ENCODE peak calls at places on chromosome 6, in four cellular contexts. I, J, W and N are unnamed samples.

GRCh38 chr6:14108571-14109410 is 8.8 kb upstream of the CD83 start:
- DNase-seq in I (no peak), J (no peak), W (peak; percentile 97), N (peak; percentile 93)

GRCh38 chr6:74334722-74335121 is 638.7 kb downstream of the CD109 start:
- DNase-seq in I (no peak), J (no peak), W (no peak), N (no peak)

GRCh38 chr6:17474289-17474688 is 80.9 kb downstream of the CAP2 start:
- DNase-seq in I (no peak), J (no peak), W (no peak), N (no peak)

GRCh38 chr6:13327691-13328075 is 654 bp downstream of the TBC1D7 start:
- DNase-seq in I (no peak), J (no peak), W (no peak), N (no peak)

GRCh38 chr6:125658759-125659431 is 90.5 kb upstream of the HEY2 start:
- DNase-seq in I (no peak), J (no peak), W (no peak), N (no peak)

GRCh38 chr6:169654590-169655391 is 47.0 kb downstream of the WDR27 start:
- DNase-seq in I (no peak), J (no peak), W (no peak), N (no peak)

GRCh38 chr6:47413752-47414516 is 63.7 kb upstream of the CD2AP start:
- DNase-seq in I (peak; percentile 60), J (peak; percentile 64), W (peak; percentile 60), N (peak; percentile 85)

GRCh38 chr6:33490198-33490597 is 35.8 kb downstream of the ZBTB9 start:
- DNase-seq in I (no peak), J (no peak), W (no peak), N (peak; percentile 38)

GRCh38 chr6:37809144-37809543 is 10.4 kb upstream of the ZFAND3 start:
- DNase-seq in I (no peak), J (no peak), W (no peak), N (no peak)

GRCh38 chr6:97812940-97813339 is 529.9 kb upstream of the MMS22L start:
- DNase-seq in I (no peak), J (no peak), W (no peak), N (no peak)

GRCh38 chr6:26552205-26552604 is 14.0 kb downstream of the HMGN4 start:
- DNase-seq in I (no peak), J (no peak), W (no peak), N (no peak)

GRCh38 chr6:134678436-134678889 is 271.4 kb downstream of the ALDH8A1 start:
- DNase-seq in I (no peak), J (no peak), W (no peak), N (peak; percentile 16)

GRCh38 chr6:156912431-156912830 is 135.3 kb downstream of the ARID1B start:
- DNase-seq in I (no peak), J (no peak), W (no peak), N (no peak)

GRCh38 chr6:169406034-169406433 is 152.4 kb upstream of the THBS2 start:
- DNase-seq in I (no peak), J (no peak), W (no peak), N (no peak)

GRCh38 chr6:49328051-49328450 is 135.0 kb downstream of the MMUT start:
- DNase-seq in I (no peak), J (no peak), W (no peak), N (no peak)

GRCh38 chr6:69895396-69895795 is 29.0 kb downstream of the COL19A1 start:
- DNase-seq in I (no peak), J (no peak), W (no peak), N (no peak)

GRCh38 chr6:155247618-155248017 is 16.2 kb upstream of the CLDN20 start:
- DNase-seq in I (no peak), J (no peak), W (no peak), N (no peak)

GRCh38 chr6:105748737-105749161 is 337.4 kb upstream of the PRDM1 start:
- DNase-seq in I (no peak), J (no peak), W (no peak), N (no peak)

GRCh38 chr6:149766156-149766768 is 16.7 kb downstream of the PCMT1 start:
- DNase-seq in I (no peak), J (no peak), W (no peak), N (no peak)

GRCh38 chr6:27066802-27067201 is 180.7 kb upstream of the PRSS16 start:
- DNase-seq in I (no peak), J (peak; percentile 16), W (no peak), N (no peak)

GRCh38 chr6:44735631-44735963 is 348.1 kb downstream of the CDC5L start:
- DNase-seq in I (no peak), J (no peak), W (peak; percentile 68), N (no peak)

GRCh38 chr6:6494677-6495076 is 93.8 kb upstream of the LY86 start:
- DNase-seq in I (peak; percentile 51), J (peak; percentile 23), W (peak; percentile 45), N (peak; percentile 28)

GRCh38 chr6:106411034-106411433 is 50.5 kb downstream of the CRYBG1 start:
- DNase-seq in I (no peak), J (no peak), W (no peak), N (no peak)

GRCh38 chr6:135144678-135145508 is 36.2 kb upstream of the MYB start:
- DNase-seq in I (peak; percentile 38), J (peak; percentile 34), W (no peak), N (peak; percentile 48)

GRCh38 chr6:138833819-138834539 is 38.1 kb downstream of the ECT2L start:
- DNase-seq in I (no peak), J (no peak), W (no peak), N (no peak)

GRCh38 chr6:152635949-152636674 is 1.1 kb downstream of the SYNE1 start:
- DNase-seq in I (peak; percentile 20), J (no peak), W (no peak), N (no peak)

GRCh38 chr6:155270566-155271091 is 6.8 kb downstream of the CLDN20 start:
- DNase-seq in I (no peak), J (no peak), W (no peak), N (no peak)

GRCh38 chr6:140774080-140774505 is 1358.6 kb upstream of the GJE1 start:
- DNase-seq in I (peak; percentile 9), J (no peak), W (peak; percentile 30), N (no peak)

GRCh38 chr6:168314948-168315347 is 4.6 kb downstream of the DACT2 start:
- DNase-seq in I (no peak), J (no peak), W (no peak), N (no peak)

GRCh38 chr6:134708079-134708478 is 241.8 kb downstream of the ALDH8A1 start:
- DNase-seq in I (no peak), J (no peak), W (no peak), N (no peak)

GRCh38 chr6:56842602-56843475 is 112.1 kb upstream of the BEND6 start:
- DNase-seq in I (peak; percentile 56), J (no peak), W (no peak), N (no peak)

GRCh38 chr6:89985744-89986493 is 91.7 kb downstream of the GJA10 start:
- DNase-seq in I (no peak), J (no peak), W (no peak), N (peak; percentile 11)

GRCh38 chr6:169851641-169852503 is 100.5 kb downstream of the ERMARD start:
- DNase-seq in I (no peak), J (no peak), W (no peak), N (no peak)

GRCh38 chr6:72552938-72553337 is 68.9 kb upstream of the KCNQ5 start:
- DNase-seq in I (no peak), J (no peak), W (no peak), N (peak; percentile 60)

GRCh38 chr6:16377470-16377869 is 139.1 kb downstream of the GMPR start:
- DNase-seq in I (no peak), J (no peak), W (no peak), N (no peak)

GRCh38 chr6:149895702-149896310 is 2.1 kb downstream of the RAET1E start:
- DNase-seq in I (peak; percentile 4), J (no peak), W (no peak), N (no peak)

GRCh38 chr6:13971303-13971702 is 46.6 kb downstream of the RNF182 start:
- DNase-seq in I (no peak), J (no peak), W (no peak), N (no peak)

GRCh38 chr6:153104220-153104619 is 26.9 kb downstream of the RGS17 start:
- DNase-seq in I (no peak), J (no peak), W (no peak), N (no peak)

GRCh38 chr6:146912730-146913680 is 291.2 kb upstream of the STXBP5 start:
- DNase-seq in I (no peak), J (no peak), W (no peak), N (no peak)
- TF ChIP-seq FOXK2 in I (no peak), J (no peak), W (no peak), N (no peak)

GRCh38 chr6:19356692-19357091 is 480.5 kb upstream of the ID4 start:
- DNase-seq in I (no peak), J (no peak), W (no peak), N (no peak)

GRCh38 chr6:19349429-19349828 is 487.7 kb upstream of the ID4 start:
- DNase-seq in I (no peak), J (no peak), W (no peak), N (no peak)

DNA sequence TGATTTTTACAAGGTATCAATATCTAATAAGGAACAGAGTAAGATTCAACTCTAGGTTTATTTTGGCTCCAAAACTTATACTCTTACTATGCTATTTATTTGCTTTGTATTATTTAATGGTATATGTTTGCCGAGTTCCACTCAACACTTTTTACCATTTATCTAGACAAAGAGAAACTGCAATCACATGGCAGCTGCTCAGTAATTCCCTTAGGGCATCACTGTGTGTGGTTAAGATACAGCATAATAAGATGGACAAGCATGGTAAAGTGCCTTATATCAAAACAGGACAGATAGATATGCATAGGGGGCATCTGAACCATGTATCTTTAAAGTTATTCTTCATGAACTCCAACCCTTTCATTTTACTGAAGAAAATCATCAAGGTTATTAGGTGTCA is 483.0 kb upstream of the ID4 start:
- DNase-seq in I (no peak), J (no peak), W (no peak), N (no peak)
- TF ChIP-seq FOXM1 in I (no peak), J (no peak), W (no peak), N (no peak)

GRCh38 chr6:2578729-2579128 is 172.0 kb downstream of the MYLK4 start:
- DNase-seq in I (no peak), J (no peak), W (no peak), N (no peak)
- TF ChIP-seq FOXK2 in I (no peak), J (no peak), W (no peak), N (no peak)

DNA sequence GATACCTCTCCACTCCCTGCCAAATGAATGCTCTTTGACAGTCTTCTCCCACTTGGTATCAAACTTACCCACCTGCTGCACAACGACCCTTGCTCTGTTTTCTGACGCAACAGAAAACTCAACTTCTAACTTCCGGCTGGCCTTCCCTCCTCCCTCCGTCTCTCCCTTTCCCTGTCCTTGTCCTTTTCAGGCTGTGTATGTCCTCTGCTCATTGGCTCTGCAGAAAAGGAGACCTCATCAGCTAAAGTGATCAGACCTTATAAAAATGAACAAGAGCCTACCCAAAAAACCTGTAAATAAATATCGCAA is 12.2 kb downstream of the TRAF3IP2 start:
- DNase-seq in I (no peak), J (no peak), W (no peak), N (no peak)
- TF ChIP-seq FOXM1 in I (no peak), J (no peak), W (no peak), N (no peak)

GRCh38 chr6:67812693-67813092 is 822.4 kb upstream of the ADGRB3 start:
- DNase-seq in I (no peak), J (no peak), W (no peak), N (no peak)

GRCh38 chr6:67815623-67816022 is 819.5 kb upstream of the ADGRB3 start:
- DNase-seq in I (no peak), J (no peak), W (no peak), N (no peak)

GRCh38 chr6:67811239-67812037 is 823.6 kb upstream of the ADGRB3 start:
- DNase-seq in I (no peak), J (no peak), W (no peak), N (no peak)

GRCh38 chr6:67814262-67814661 is 820.8 kb upstream of the ADGRB3 start:
- DNase-seq in I (no peak), J (no peak), W (no peak), N (no peak)

GRCh38 chr6:67812125-67812524 is 823.0 kb upstream of the ADGRB3 start:
- DNase-seq in I (no peak), J (no peak), W (no peak), N (no peak)
- TF ChIP-seq FOXK2 in I (no peak), J (no peak), W (no peak), N (no peak)